ENCODE peak calls at places on chromosomes 1 and 21, in ten cellular contexts. One of them, this sample, is unnamed.

GRCh38 chr1:30790850-30791778 is 33.5 kb upstream of the LAPTM5 start:
- DNase-seq in HuH-7: no peak
- DNase-seq in fibroblast of lung: no peak
- DNase-seq in activated T-helper 1 cell treated with Interleukin-2 at 50 U/mL for 16 hours: no peak
- DNase-seq in kidney: peak; percentile 43
- DNase-seq in Caco-2: no peak
- DNase-seq in AG04450: no peak
- DNase-seq in SW 1271: no peak
- DNase-seq in adrenal gland: no peak
- DNase-seq in epithelial cell of esophagus: no peak
- DNase-seq in this sample: no peak

GRCh38 chr1:183604048-183604808 is 14.0 kb upstream of the NCF2 start:
- DNase-seq in kidney: no peak
- DNase-seq in activated T-helper 1 cell treated with Interleukin-2 at 50 U/mL for 16 hours: no peak
- DNase-seq in Caco-2: no peak
- DNase-seq in SW 1271: no peak
- DNase-seq in HuH-7: no peak
- DNase-seq in fibroblast of lung: peak; percentile 78
- DNase-seq in AG04450: peak; percentile 83
- DNase-seq in epithelial cell of esophagus: no peak
- DNase-seq in adrenal gland: no peak
- DNase-seq in this sample: no peak

GRCh38 chr1:201217851-201218250 is 27.2 kb downstream of the IGFN1 start:
- DNase-seq in adrenal gland: no peak
- DNase-seq in activated T-helper 1 cell treated with Interleukin-2 at 50 U/mL for 16 hours: no peak
- DNase-seq in kidney: peak; percentile 3
- DNase-seq in AG04450: no peak
- DNase-seq in SW 1271: no peak
- DNase-seq in fibroblast of lung: no peak
- DNase-seq in Caco-2: no peak
- DNase-seq in HuH-7: no peak
- DNase-seq in epithelial cell of esophagus: no peak
- DNase-seq in this sample: no peak

GRCh38 chr1:31790641-31791091 is 25.2 kb downstream of the SPOCD1 start:
- DNase-seq in AG04450: no peak
- DNase-seq in HuH-7: no peak
- DNase-seq in epithelial cell of esophagus: no peak
- DNase-seq in fibroblast of lung: no peak
- DNase-seq in adrenal gland: no peak
- DNase-seq in kidney: peak; percentile 76
- DNase-seq in SW 1271: no peak
- DNase-seq in Caco-2: no peak
- DNase-seq in activated T-helper 1 cell treated with Interleukin-2 at 50 U/mL for 16 hours: no peak
- DNase-seq in this sample: no peak

GRCh38 chr1:247115141-247115510 is 11.0 kb upstream of the ZNF669 start:
- DNase-seq in activated T-helper 1 cell treated with Interleukin-2 at 50 U/mL for 16 hours: no peak
- DNase-seq in fibroblast of lung: no peak
- DNase-seq in HuH-7: no peak
- DNase-seq in kidney: no peak
- DNase-seq in SW 1271: no peak
- DNase-seq in adrenal gland: no peak
- DNase-seq in epithelial cell of esophagus: no peak
- DNase-seq in Caco-2: no peak
- DNase-seq in AG04450: no peak
- DNase-seq in this sample: no peak

GRCh38 chr1:70458120-70458519 is 47.1 kb downstream of the CTH start:
- DNase-seq in SW 1271: no peak
- DNase-seq in activated T-helper 1 cell treated with Interleukin-2 at 50 U/mL for 16 hours: no peak
- DNase-seq in kidney: no peak
- DNase-seq in Caco-2: no peak
- DNase-seq in fibroblast of lung: no peak
- DNase-seq in AG04450: no peak
- DNase-seq in adrenal gland: no peak
- DNase-seq in epithelial cell of esophagus: no peak
- DNase-seq in HuH-7: no peak
- DNase-seq in this sample: no peak

GRCh38 chr1:172143384-172144025 is 277.0 kb upstream of the C1orf105 start:
- DNase-seq in HuH-7: no peak
- DNase-seq in AG04450: no peak
- DNase-seq in kidney: no peak
- DNase-seq in epithelial cell of esophagus: peak; percentile 54
- DNase-seq in SW 1271: no peak
- DNase-seq in adrenal gland: no peak
- DNase-seq in Caco-2: no peak
- DNase-seq in fibroblast of lung: peak; percentile 89
- DNase-seq in activated T-helper 1 cell treated with Interleukin-2 at 50 U/mL for 16 hours: no peak
- DNase-seq in this sample: peak; percentile 61

GRCh38 chr1:105516068-105516467 is 1540.4 kb upstream of the PRMT6 start:
- DNase-seq in AG04450: no peak
- DNase-seq in Caco-2: no peak
- DNase-seq in SW 1271: no peak
- DNase-seq in adrenal gland: no peak
- DNase-seq in fibroblast of lung: no peak
- DNase-seq in activated T-helper 1 cell treated with Interleukin-2 at 50 U/mL for 16 hours: no peak
- DNase-seq in kidney: no peak
- DNase-seq in HuH-7: no peak
- DNase-seq in epithelial cell of esophagus: no peak
- DNase-seq in this sample: no peak

GRCh38 chr1:202588644-202589189 is 121.5 kb downstream of the SYT2 start:
- DNase-seq in Caco-2: no peak
- DNase-seq in adrenal gland: no peak
- DNase-seq in activated T-helper 1 cell treated with Interleukin-2 at 50 U/mL for 16 hours: no peak
- DNase-seq in SW 1271: no peak
- DNase-seq in epithelial cell of esophagus: peak; percentile 81
- DNase-seq in fibroblast of lung: no peak
- DNase-seq in HuH-7: no peak
- DNase-seq in kidney: no peak
- DNase-seq in AG04450: no peak
- DNase-seq in this sample: peak; percentile 89

GRCh38 chr21:46069166-46069565 is 28.7 kb upstream of the COL6A2 start:
- DNase-seq in activated T-helper 1 cell treated with Interleukin-2 at 50 U/mL for 16 hours: no peak
- DNase-seq in HuH-7: no peak
- DNase-seq in kidney: no peak
- DNase-seq in fibroblast of lung: no peak
- DNase-seq in epithelial cell of esophagus: no peak
- DNase-seq in Caco-2: no peak
- DNase-seq in AG04450: no peak
- DNase-seq in adrenal gland: no peak
- DNase-seq in SW 1271: no peak
- DNase-seq in this sample: no peak

GRCh38 chr21:26717146-26717739 is 128.0 kb downstream of the ADAMTS1 start:
- DNase-seq in AG04450: no peak
- DNase-seq in activated T-helper 1 cell treated with Interleukin-2 at 50 U/mL for 16 hours: no peak
- DNase-seq in HuH-7: no peak
- DNase-seq in adrenal gland: no peak
- DNase-seq in kidney: no peak
- DNase-seq in epithelial cell of esophagus: peak; percentile 23
- DNase-seq in SW 1271: peak; percentile 16
- DNase-seq in fibroblast of lung: peak; percentile 53
- DNase-seq in Caco-2: no peak
- DNase-seq in this sample: peak; percentile 32

GRCh38 chr1:199123615-199124014 is 484.8 kb downstream of the PTPRC start:
- DNase-seq in kidney: no peak
- DNase-seq in adrenal gland: no peak
- DNase-seq in Caco-2: no peak
- DNase-seq in AG04450: peak; percentile 74
- DNase-seq in epithelial cell of esophagus: no peak
- DNase-seq in HuH-7: peak; percentile 2
- DNase-seq in SW 1271: no peak
- DNase-seq in fibroblast of lung: peak; percentile 71
- DNase-seq in activated T-helper 1 cell treated with Interleukin-2 at 50 U/mL for 16 hours: no peak
- DNase-seq in this sample: no peak

GRCh38 chr21:39720126-39720778 is 24.7 kb upstream of the IGSF5 start:
- DNase-seq in fibroblast of lung: no peak
- DNase-seq in epithelial cell of esophagus: no peak
- DNase-seq in HuH-7: no peak
- DNase-seq in adrenal gland: no peak
- DNase-seq in SW 1271: no peak
- DNase-seq in AG04450: no peak
- DNase-seq in activated T-helper 1 cell treated with Interleukin-2 at 50 U/mL for 16 hours: no peak
- DNase-seq in kidney: no peak
- DNase-seq in Caco-2: no peak
- DNase-seq in this sample: no peak

GRCh38 chr1:34983700-34984355 is 1.3 kb downstream of the TMEM35B start:
- DNase-seq in AG04450: no peak
- DNase-seq in adrenal gland: no peak
- DNase-seq in fibroblast of lung: no peak
- DNase-seq in SW 1271: no peak
- DNase-seq in kidney: no peak
- DNase-seq in Caco-2: no peak
- DNase-seq in activated T-helper 1 cell treated with Interleukin-2 at 50 U/mL for 16 hours: no peak
- DNase-seq in epithelial cell of esophagus: peak; percentile 27
- DNase-seq in HuH-7: no peak
- DNase-seq in this sample: no peak

GRCh38 chr1:47507140-47507539 is 69.3 kb downstream of the FOXD2 start:
- DNase-seq in epithelial cell of esophagus: peak; percentile 11
- DNase-seq in kidney: no peak
- DNase-seq in fibroblast of lung: no peak
- DNase-seq in activated T-helper 1 cell treated with Interleukin-2 at 50 U/mL for 16 hours: no peak
- DNase-seq in SW 1271: no peak
- DNase-seq in HuH-7: no peak
- DNase-seq in AG04450: no peak
- DNase-seq in Caco-2: no peak
- DNase-seq in adrenal gland: no peak
- DNase-seq in this sample: peak; percentile 4

GRCh38 chr1:145999321-146000024 is 3.1 kb upstream of the TXNIP start:
- DNase-seq in fibroblast of lung: no peak
- DNase-seq in SW 1271: no peak
- DNase-seq in AG04450: no peak
- DNase-seq in kidney: no peak
- DNase-seq in Caco-2: no peak
- DNase-seq in activated T-helper 1 cell treated with Interleukin-2 at 50 U/mL for 16 hours: no peak
- DNase-seq in HuH-7: no peak
- DNase-seq in epithelial cell of esophagus: no peak
- DNase-seq in adrenal gland: peak; percentile 63
- DNase-seq in this sample: no peak

GRCh38 chr1:162856260-162856659 is 4.7 kb downstream of the CCDC190 start:
- DNase-seq in fibroblast of lung: peak; percentile 74
- DNase-seq in SW 1271: peak; percentile 20
- DNase-seq in kidney: no peak
- DNase-seq in epithelial cell of esophagus: peak; percentile 92
- DNase-seq in adrenal gland: no peak
- DNase-seq in AG04450: peak; percentile 78
- DNase-seq in activated T-helper 1 cell treated with Interleukin-2 at 50 U/mL for 16 hours: no peak
- DNase-seq in Caco-2: no peak
- DNase-seq in HuH-7: no peak
- DNase-seq in this sample: peak; percentile 92

GRCh38 chr1:231702804-231703203 is 76.2 kb downstream of the DISC1 start:
- DNase-seq in SW 1271: no peak
- DNase-seq in kidney: no peak
- DNase-seq in activated T-helper 1 cell treated with Interleukin-2 at 50 U/mL for 16 hours: no peak
- DNase-seq in HuH-7: no peak
- DNase-seq in epithelial cell of esophagus: peak; percentile 17
- DNase-seq in adrenal gland: no peak
- DNase-seq in fibroblast of lung: no peak
- DNase-seq in Caco-2: peak; percentile 13
- DNase-seq in AG04450: peak; percentile 18
- DNase-seq in this sample: peak; percentile 60

GRCh38 chr1:5751833-5752714 is 240.2 kb downstream of the NPHP4 start:
- DNase-seq in epithelial cell of esophagus: no peak
- DNase-seq in AG04450: no peak
- DNase-seq in HuH-7: no peak
- DNase-seq in SW 1271: no peak
- DNase-seq in activated T-helper 1 cell treated with Interleukin-2 at 50 U/mL for 16 hours: no peak
- DNase-seq in Caco-2: peak; percentile 35
- DNase-seq in kidney: peak; percentile 49
- DNase-seq in fibroblast of lung: no peak
- DNase-seq in adrenal gland: no peak
- DNase-seq in this sample: peak; percentile 5